ENCODE peak calls at places on chromosome 7, in nine cellular contexts. W is CD4-positive, alpha-beta T cell; Y is heart left ventricle; L is GM10248; O is tibial artery; H is fibroblast of mammary gland; X is mammary epithelial cell; U is left lung; Z is spleen. S is an unnamed sample.

GRCh38 chr7:73822319-73823173 is 8.2 kb upstream of the CLDN4 start:
- DNase-seq in W (no peak), Y (no peak), L (no peak), O (peak), H (peak), X (peak), U (peak), Z (peak), S (no peak)

GRCh38 chr7:7201583-7202374 is 19.4 kb downstream of the C1GALT1 start:
- DNase-seq in W (peak), Y (no peak), L (peak), O (no peak), H (no peak), X (peak), U (peak), Z (peak), S (no peak)

GRCh38 chr7:22140597-22140996 is 194.9 kb upstream of the CDCA7L start:
- DNase-seq in W (no peak), Y (no peak), L (no peak), O (no peak), H (no peak), X (no peak), U (no peak), Z (no peak), S (no peak)

GRCh38 chr7:133771778-133772421 is 355.2 kb upstream of the LRGUK start:
- DNase-seq in W (no peak), Y (no peak), L (no peak), O (no peak), H (no peak), X (peak), U (no peak), Z (no peak), S (no peak)

GRCh38 chr7:100159099-100159623 is 638 bp upstream of the TRAPPC14 start:
- DNase-seq in W (no peak), Y (no peak), L (no peak), O (no peak), H (peak), X (no peak), U (no peak), Z (no peak), S (no peak)

GRCh38 chr7:75638607-75639070 is 100.1 kb downstream of the HIP1 start:
- DNase-seq in W (no peak), Y (peak), L (no peak), O (peak), H (peak), X (peak), U (peak), Z (peak), S (no peak)

GRCh38 chr7:100128602-100128963 is 1.8 kb downstream of the MBLAC1 start:
- DNase-seq in W (no peak), Y (peak), L (no peak), O (no peak), H (no peak), X (no peak), U (no peak), Z (no peak), S (no peak)

GRCh38 chr7:4077980-4078379 is 604.1 kb upstream of the FOXK1 start:
- DNase-seq in W (no peak), Y (no peak), L (no peak), O (no peak), H (no peak), X (no peak), U (no peak), Z (peak), S (no peak)

GRCh38 chr7:76340617-76341131 is 18.1 kb downstream of the YWHAG start:
- DNase-seq in W (no peak), Y (no peak), L (no peak), O (no peak), H (peak), X (no peak), U (no peak), Z (no peak), S (no peak)

GRCh38 chr7:26198133-26198780 is 2.3 kb downstream of the HNRNPA2B1 start:
- DNase-seq in W (no peak), Y (no peak), L (no peak), O (no peak), H (peak), X (no peak), U (no peak), Z (no peak), S (no peak)

GRCh38 chr7:158695726-158696452 is 8.7 kb downstream of the NCAPG2 start:
- DNase-seq in W (peak), Y (peak), L (peak), O (peak), H (peak), X (peak), U (peak), Z (peak), S (no peak)

GRCh38 chr7:151233111-151233701 is 923 bp downstream of the CHPF2 start:
- DNase-seq in W (peak), Y (peak), L (peak), O (no peak), H (peak), X (peak), U (peak), Z (peak), S (no peak)

GRCh38 chr7:1160665-1161010 is 642 bp upstream of the ZFAND2A start:
- DNase-seq in W (no peak), Y (peak), L (no peak), O (no peak), H (peak), X (peak), U (no peak), Z (peak), S (no peak)

GRCh38 chr7:138138244-138138643 is 62.0 kb downstream of the AKR1D1 start:
- DNase-seq in W (no peak), Y (no peak), L (no peak), O (no peak), H (no peak), X (no peak), U (no peak), Z (no peak), S (no peak)

GRCh38 chr7:106112972-106113421 is 885 bp upstream of the SYPL1 start:
- DNase-seq in W (no peak), Y (no peak), L (no peak), O (no peak), H (no peak), X (no peak), U (no peak), Z (no peak), S (no peak)

GRCh38 chr7:88795553-88795952 is at the start of gene TEX47:
- DNase-seq in W (no peak), Y (no peak), L (no peak), O (no peak), H (no peak), X (no peak), U (no peak), Z (no peak), S (no peak)

GRCh38 chr7:14504134-14504533 is 398.4 kb downstream of the DGKB start:
- DNase-seq in W (no peak), Y (no peak), L (no peak), O (no peak), H (no peak), X (no peak), U (no peak), Z (no peak), S (no peak)

GRCh38 chr7:131111081-131111576 is 216.5 kb upstream of the MKLN1 start:
- DNase-seq in W (no peak), Y (no peak), L (no peak), O (no peak), H (peak), X (peak), U (no peak), Z (no peak), S (no peak)

GRCh38 chr7:94698275-94698674 is 42.3 kb upstream of the SGCE start:
- DNase-seq in W (no peak), Y (no peak), L (no peak), O (no peak), H (peak), X (peak), U (no peak), Z (no peak), S (no peak)

GRCh38 chr7:150448789-150449147 is 1.7 kb upstream of the GIMAP8 start:
- DNase-seq in W (peak), Y (peak), L (peak), O (peak), H (peak), X (peak), U (peak), Z (peak), S (no peak)

GRCh38 chr7:104207348-104207730 is 474 bp downstream of the ORC5 start:
- DNase-seq in W (no peak), Y (no peak), L (peak), O (no peak), H (peak), X (peak), U (no peak), Z (no peak), S (no peak)

GRCh38 chr7:98811299-98811698 is 58.5 kb downstream of the TMEM130 start:
- DNase-seq in W (no peak), Y (no peak), L (no peak), O (no peak), H (no peak), X (no peak), U (no peak), Z (no peak), S (no peak)

GRCh38 chr7:34718867-34719266 is 60.8 kb downstream of the NPSR1 start:
- DNase-seq in W (no peak), Y (no peak), L (no peak), O (no peak), H (no peak), X (no peak), U (no peak), Z (no peak), S (no peak)

GRCh38 chr7:139745330-139746143 is 32.3 kb downstream of the HIPK2 start:
- DNase-seq in W (no peak), Y (peak), L (no peak), O (no peak), H (peak), X (no peak), U (no peak), Z (no peak), S (no peak)

GRCh38 chr7:143511593-143512047 is 33.9 kb downstream of the TAS2R41 start:
- DNase-seq in W (no peak), Y (no peak), L (no peak), O (no peak), H (no peak), X (no peak), U (no peak), Z (peak), S (no peak)

GRCh38 chr7:22675917-22676343 is 51.1 kb upstream of the IL6 start:
- DNase-seq in W (peak), Y (no peak), L (no peak), O (no peak), H (peak), X (peak), U (no peak), Z (no peak), S (no peak)

GRCh38 chr7:80014507-80014906 is 120.1 kb upstream of the GNAI1 start:
- DNase-seq in W (no peak), Y (no peak), L (no peak), O (no peak), H (peak), X (peak), U (no peak), Z (no peak), S (no peak)

GRCh38 chr7:29890251-29890650 is 83.9 kb downstream of the WIPF3 start:
- DNase-seq in W (no peak), Y (no peak), L (no peak), O (no peak), H (no peak), X (no peak), U (no peak), Z (no peak), S (no peak)

GRCh38 chr7:29894238-29894637 is 87.9 kb downstream of the WIPF3 start:
- DNase-seq in W (no peak), Y (no peak), L (no peak), O (no peak), H (no peak), X (no peak), U (no peak), Z (no peak), S (no peak)

GRCh38 chr7:29892231-29892630 is 85.9 kb downstream of the WIPF3 start:
- DNase-seq in W (no peak), Y (no peak), L (no peak), O (no peak), H (no peak), X (no peak), U (no peak), Z (no peak), S (no peak)

GRCh38 chr7:29893351-29894005 is 87.2 kb downstream of the WIPF3 start:
- DNase-seq in W (no peak), Y (no peak), L (no peak), O (no peak), H (no peak), X (no peak), U (no peak), Z (no peak), S (no peak)

DNA sequence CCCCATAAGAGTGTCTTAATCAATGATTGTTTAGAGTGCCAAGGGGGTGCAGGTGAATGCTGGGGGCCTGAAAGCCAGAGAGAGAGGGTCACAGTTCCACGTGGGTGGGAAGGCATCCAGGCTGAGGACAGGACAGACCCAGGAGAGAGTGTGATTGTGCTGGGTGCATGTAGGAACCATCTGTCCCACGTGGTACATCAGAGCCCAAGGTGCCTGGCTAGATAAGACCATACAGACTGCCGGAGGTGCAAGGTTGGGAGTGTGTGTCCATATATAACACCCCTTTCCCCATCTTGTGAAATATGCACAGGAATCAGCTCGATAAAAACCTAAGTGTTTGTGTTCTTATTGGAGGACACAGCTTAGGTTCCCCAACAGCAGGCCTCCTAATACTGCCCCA is 85.5 kb downstream of the WIPF3 start:
- DNase-seq in W (no peak), Y (no peak), L (no peak), O (no peak), H (no peak), X (no peak), U (no peak), Z (no peak), S (no peak)
- TF ChIP-seq CTCF in W (no peak), Y (no peak), L (no peak), O (no peak), H (no peak), X (no peak), U (no peak), Z (no peak), S (no peak)

GRCh38 chr7:44673771-44674170 is 67.3 kb downstream of the OGDH start:
- DNase-seq in W (no peak), Y (no peak), L (no peak), O (no peak), H (no peak), X (no peak), U (no peak), Z (peak), S (peak)

GRCh38 chr7:44678468-44679179 is 70.0 kb upstream of the ZMIZ2 start:
- DNase-seq in W (no peak), Y (peak), L (no peak), O (peak), H (peak), X (peak), U (peak), Z (peak), S (peak)

GRCh38 chr7:44674381-44674780 is 68.0 kb downstream of the OGDH start:
- DNase-seq in W (no peak), Y (no peak), L (no peak), O (no peak), H (no peak), X (no peak), U (no peak), Z (peak), S (peak)

GRCh38 chr7:44678096-44678467 is 70.6 kb upstream of the ZMIZ2 start:
- DNase-seq in W (no peak), Y (no peak), L (no peak), O (no peak), H (no peak), X (no peak), U (peak), Z (peak), S (peak)

GRCh38 chr7:44676776-44677175 is 70.3 kb downstream of the OGDH start:
- DNase-seq in W (no peak), Y (no peak), L (no peak), O (no peak), H (no peak), X (no peak), U (no peak), Z (peak), S (peak)
- TF ChIP-seq CTCF in W (no peak), Y (no peak), L (no peak), O (no peak), H (no peak), X (no peak), U (no peak), Z (no peak), S (no peak)

GRCh38 chr7:2168612-2169312 is 64.0 kb downstream of the MAD1L1 start:
- DNase-seq in W (no peak), Y (no peak), L (no peak), O (no peak), H (no peak), X (no peak), U (no peak), Z (no peak), S (no peak)

GRCh38 chr7:2171855-2172254 is 60.9 kb downstream of the MAD1L1 start:
- DNase-seq in W (no peak), Y (no peak), L (no peak), O (no peak), H (no peak), X (no peak), U (no peak), Z (no peak), S (no peak)

GRCh38 chr7:2172311-2173183 is 60.2 kb downstream of the MAD1L1 start:
- DNase-seq in W (no peak), Y (no peak), L (no peak), O (no peak), H (peak), X (peak), U (peak), Z (no peak), S (no peak)

GRCh38 chr7:2169923-2170575 is 62.7 kb downstream of the MAD1L1 start:
- DNase-seq in W (no peak), Y (no peak), L (no peak), O (no peak), H (no peak), X (peak), U (no peak), Z (no peak), S (no peak)

GRCh38 chr7:2170576-2171521 is 61.9 kb downstream of the MAD1L1 start:
- DNase-seq in W (no peak), Y (no peak), L (no peak), O (no peak), H (no peak), X (no peak), U (no peak), Z (no peak), S (no peak)
- TF ChIP-seq CTCF in W (no peak), Y (no peak), L (no peak), O (no peak), H (no peak), X (no peak), U (no peak), Z (no peak), S (no peak)

GRCh38 chr7:81459485-81459884 is 310.4 kb downstream of the HGF start:
- DNase-seq in W (no peak), Y (no peak), L (no peak), O (no peak), H (no peak), X (no peak), U (no peak), Z (no peak), S (no peak)

GRCh38 chr7:81457858-81458522 is 311.9 kb downstream of the HGF start:
- DNase-seq in W (no peak), Y (no peak), L (no peak), O (no peak), H (peak), X (no peak), U (no peak), Z (no peak), S (no peak)

GRCh38 chr7:81460228-81460627 is 309.6 kb downstream of the HGF start:
- DNase-seq in W (no peak), Y (no peak), L (no peak), O (no peak), H (no peak), X (no peak), U (no peak), Z (no peak), S (no peak)

GRCh38 chr7:81462672-81463071 is 307.2 kb downstream of the HGF start:
- DNase-seq in W (no peak), Y (no peak), L (no peak), O (no peak), H (peak), X (peak), U (no peak), Z (no peak), S (no peak)

DNA sequence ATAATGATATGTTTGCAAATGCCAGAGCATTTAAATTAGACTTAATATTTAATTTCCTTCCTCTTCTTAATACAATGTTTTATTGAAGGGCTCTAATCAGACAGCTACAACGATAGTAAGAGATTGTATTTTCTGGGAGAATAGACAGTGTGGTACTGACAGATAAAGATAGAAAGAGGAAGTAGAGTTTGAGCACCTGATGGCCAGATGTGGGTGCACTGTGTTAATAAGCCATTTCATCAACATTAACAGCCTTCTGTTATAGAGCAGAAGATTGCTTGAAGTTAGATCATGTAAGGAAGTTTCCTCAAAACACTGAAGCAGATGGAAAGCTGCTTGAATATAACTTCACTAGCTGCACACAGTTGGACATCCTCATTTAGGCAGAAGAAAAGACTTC is 309.2 kb downstream of the HGF start:
- DNase-seq in W (no peak), Y (no peak), L (no peak), O (no peak), H (no peak), X (no peak), U (no peak), Z (no peak), S (no peak)
- TF ChIP-seq CTCF in W (no peak), Y (no peak), L (no peak), O (no peak), H (no peak), X (no peak), U (no peak), Z (no peak), S (no peak)

GRCh38 chr7:111927383-111928019 is 278.7 kb downstream of the DOCK4 start:
- DNase-seq in W (no peak), Y (no peak), L (no peak), O (no peak), H (no peak), X (no peak), U (no peak), Z (no peak), S (no peak)
- TF ChIP-seq CTCF in W (no peak), Y (no peak), L (no peak), O (no peak), H (no peak), X (no peak), U (no peak), Z (no peak), S (no peak)